ENCODE peak calls at places on chromosomes 11 and 22, in six cellular contexts. J is pancreas; B is uterus; G is A549; V is neuronal stem cell; S is CD8-positive, alpha-beta memory T cell. D is an unnamed sample. For H3K4me1, the result is how much of the 10 kb centered on the place peaks cover.

GRCh38 chr11:61816736-61817455 is at the start of gene FADS1:
- DNase-seq in J (peak), B (peak), G (peak), V (peak), S (peak), D (peak)

GRCh38 chr11:102163368-102163767 is 53.1 kb downstream of the YAP1 start:
- DNase-seq in J (no peak), B (no peak), G (no peak), V (no peak), S (no peak), D (no peak)

GRCh38 chr11:126725521-126725920 is 275.0 kb downstream of the KIRREL3 start:
- DNase-seq in J (no peak), B (no peak), G (no peak), V (no peak), S (no peak), D (no peak)

GRCh38 chr11:102596578-102596977 is 28.6 kb downstream of the MMP20 start:
- DNase-seq in J (no peak), B (no peak), G (no peak), V (no peak), S (no peak), D (no peak)

GRCh38 chr22:19730662-19731360 is 7.5 kb downstream of the GP1BB start:
- DNase-seq in J (peak), B (peak), G (peak), V (peak), S (peak), D (peak)

GRCh38 chr11:132312161-132312560 is 941.7 kb downstream of the NTM start:
- DNase-seq in J (no peak), B (no peak), G (no peak), V (no peak), S (no peak), D (no peak)

GRCh38 chr11:57071829-57072228 is 83.1 kb downstream of the OR5AK2 start:
- DNase-seq in J (no peak), B (no peak), G (peak), V (no peak), S (no peak), D (no peak)

GRCh38 chr22:48941903-48942625 is 885.6 kb downstream of the BRD1 start:
- DNase-seq in J (no peak), B (no peak), G (no peak), V (no peak), S (no peak), D (no peak)

GRCh38 chr11:128763224-128763623 is 69.4 kb downstream of the FLI1 start:
- DNase-seq in J (no peak), B (no peak), G (no peak), V (no peak), S (no peak), D (no peak)

GRCh38 chr22:22691716-22692701 is 47.6 kb downstream of the GGTLC2 start:
- DNase-seq in J (no peak), B (no peak), G (peak), V (no peak), S (no peak), D (no peak)

GRCh38 chr22:17882162-17882561 is 107.9 kb upstream of the BID start:
- DNase-seq in J (no peak), B (no peak), G (no peak), V (no peak), S (no peak), D (no peak)

GRCh38 chr11:134643115-134643514 is 231.1 kb upstream of the B3GAT1 start:
- DNase-seq in J (no peak), B (no peak), G (no peak), V (no peak), S (no peak), D (no peak)

GRCh38 chr22:38828616-38829205 is 15.1 kb downstream of the NPTXR start:
- DNase-seq in J (no peak), B (no peak), G (no peak), V (no peak), S (no peak), D (no peak)

GRCh38 chr22:45731798-45732495 is 60.3 kb downstream of the ATXN10 start:
- DNase-seq in J (no peak), B (no peak), G (peak), V (no peak), S (no peak), D (no peak)

GRCh38 chr11:60972182-60973030 is 926 bp downstream of the CD6 start:
- DNase-seq in J (no peak), B (no peak), G (no peak), V (no peak), S (no peak), D (no peak)

GRCh38 chr22:49954991-49955580 is 5.5 kb upstream of the PIM3 start:
- DNase-seq in J (peak), B (no peak), G (no peak), V (no peak), S (no peak), D (no peak)

GRCh38 chr11:96817488-96817887 is 427.7 kb downstream of the JRKL start:
- DNase-seq in J (no peak), B (no peak), G (no peak), V (no peak), S (no peak), D (no peak)

GRCh38 chr11:33692013-33692504 is 8.6 kb downstream of the C11orf91 start:
- DNase-seq in J (peak), B (peak), G (peak), V (no peak), S (no peak), D (no peak)

GRCh38 chr11:75445315-75445953 is 12.4 kb upstream of the KLHL35 start:
- DNase-seq in J (peak), B (peak), G (peak), V (peak), S (peak), D (peak)

GRCh38 chr11:70547386-70547785 is 149.1 kb downstream of the CTTN start:
- DNase-seq in J (no peak), B (no peak), G (no peak), V (no peak), S (no peak), D (no peak)

GRCh38 chr22:39174498-39175120 is 22.1 kb upstream of the CBX7 start:
- DNase-seq in J (peak), B (peak), G (peak), V (peak), S (peak), D (peak)

GRCh38 chr11:98589975-98590374 is 430.8 kb upstream of the CNTN5 start:
- DNase-seq in J (no peak), B (no peak), G (no peak), V (no peak), S (no peak), D (no peak)

GRCh38 chr11:6570691-6571427 is 32.6 kb downstream of the RRP8 start:
- DNase-seq in J (no peak), B (no peak), G (no peak), V (no peak), S (no peak), D (no peak)

GRCh38 chr11:2578006-2578933 is 121.5 kb downstream of the KCNQ1OT1 start:
- DNase-seq in J (peak), B (peak), G (no peak), V (no peak), S (no peak), D (no peak)

GRCh38 chr22:41966607-41967240 is 2.5 kb upstream of the SEPTIN3 start:
- DNase-seq in J (no peak), B (no peak), G (peak), V (no peak), S (no peak), D (no peak)

DNA sequence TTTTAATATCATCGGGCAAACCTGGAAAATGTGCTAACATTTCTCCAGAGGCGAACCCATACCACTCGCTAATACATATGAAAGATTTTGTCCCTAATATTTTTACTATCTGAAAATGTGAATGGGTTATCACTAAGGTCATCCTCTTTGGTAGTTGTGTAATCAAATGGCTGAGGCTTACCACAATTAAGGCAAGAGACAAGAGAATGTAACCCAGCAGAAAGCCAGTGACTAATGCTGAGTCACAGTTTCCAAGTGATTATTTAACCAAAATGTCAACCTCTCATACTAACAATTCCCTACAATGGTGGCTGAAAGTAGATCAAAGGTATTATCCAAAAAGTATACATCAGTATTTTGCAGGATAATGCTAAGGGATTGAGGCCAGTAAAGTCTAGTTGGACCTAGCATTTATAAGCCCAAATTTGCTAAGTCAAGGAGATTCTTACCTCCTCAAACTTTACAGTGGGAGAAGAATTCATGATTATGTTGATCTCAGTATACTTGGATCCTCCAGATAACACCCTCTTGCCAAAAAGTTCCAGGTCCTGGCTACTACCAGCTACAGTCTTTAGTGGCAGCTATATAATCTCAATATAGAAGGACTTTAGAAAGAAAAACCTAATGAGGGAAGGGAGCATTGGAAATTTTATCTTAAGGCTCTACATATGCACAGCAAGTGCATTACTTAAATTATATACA is 25.6 kb downstream of the SIK3 start:
- DNase-seq in J (no peak), B (no peak), G (peak), V (no peak), S (no peak), D (no peak)
- H3K4me1 ChIP-seq in J (under half), B (under half), G (half or more), V (under half), S (under half), D (half or more)

GRCh38 chr11:23696712-23697111 is 800.1 kb upstream of the LUZP2 start:
- DNase-seq in J (no peak), B (no peak), G (no peak), V (no peak), S (no peak), D (no peak)
- H3K27ac ChIP-seq in J (no peak), B (no peak), G (no peak), V (no peak), S (no peak), D (no peak)

DNA sequence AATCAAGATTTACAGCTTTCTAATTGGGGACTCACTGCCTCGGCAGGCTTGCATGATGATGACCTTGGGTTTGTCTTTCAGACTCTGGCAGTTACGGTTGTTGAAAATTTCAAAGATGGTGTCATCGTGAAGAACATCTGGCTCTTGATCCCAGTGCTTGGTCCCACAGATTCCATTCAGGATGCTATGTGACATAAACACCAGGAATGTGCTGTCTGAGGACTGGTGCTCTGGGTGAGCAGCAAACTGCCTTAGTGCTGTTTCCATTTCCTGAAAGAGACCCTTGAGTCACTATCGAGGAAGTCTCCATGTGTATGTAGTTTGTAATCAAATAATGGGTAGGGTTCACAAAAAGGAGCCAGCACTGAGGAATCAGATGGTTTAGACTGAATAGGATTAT is 7.1 kb downstream of the CASP12 start:
- DNase-seq in J (no peak), B (no peak), G (no peak), V (no peak), S (no peak), D (no peak)
- H3K4me3 ChIP-seq in J (no peak), B (no peak), G (no peak), V (no peak), S (no peak), D (no peak)

DNA sequence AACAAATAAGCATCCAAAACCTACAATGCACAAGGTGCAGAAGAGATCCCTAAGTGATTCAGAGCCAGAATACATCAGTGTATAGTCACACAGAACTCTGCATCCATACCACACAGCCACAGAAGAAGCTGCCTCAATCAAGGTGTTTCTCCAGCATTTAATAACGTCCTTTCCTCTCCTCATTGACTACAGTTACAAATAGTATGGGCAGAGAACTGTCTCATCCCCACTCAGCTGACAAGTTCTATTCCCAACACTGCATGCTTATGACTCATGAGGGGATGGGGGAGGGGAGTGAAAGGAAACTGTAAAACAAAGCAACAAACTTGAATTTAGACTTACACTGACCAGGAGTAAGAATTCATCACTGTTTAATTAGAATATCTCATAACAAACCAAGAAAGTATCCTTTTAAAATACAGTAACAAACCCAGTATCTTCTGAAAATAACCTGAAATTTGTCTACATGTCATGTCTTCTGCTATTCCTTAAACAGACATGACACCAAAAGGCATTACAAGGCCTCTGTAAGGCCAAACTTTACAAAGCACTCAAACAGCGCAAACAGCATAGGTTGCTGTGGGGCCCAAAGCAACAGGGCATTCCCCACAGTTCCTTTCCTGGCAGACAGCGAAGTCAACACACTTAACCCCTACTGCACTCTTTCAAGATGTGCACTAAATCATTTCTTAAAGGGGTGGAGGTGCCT is 29.3 kb downstream of the CELF1 start:
- DNase-seq in J (no peak), B (peak), G (peak), V (no peak), S (no peak), D (no peak)
- H3K4me1 ChIP-seq in J (under half), B (under half), G (under half), V (under half), S (under half), D (under half)

DNA sequence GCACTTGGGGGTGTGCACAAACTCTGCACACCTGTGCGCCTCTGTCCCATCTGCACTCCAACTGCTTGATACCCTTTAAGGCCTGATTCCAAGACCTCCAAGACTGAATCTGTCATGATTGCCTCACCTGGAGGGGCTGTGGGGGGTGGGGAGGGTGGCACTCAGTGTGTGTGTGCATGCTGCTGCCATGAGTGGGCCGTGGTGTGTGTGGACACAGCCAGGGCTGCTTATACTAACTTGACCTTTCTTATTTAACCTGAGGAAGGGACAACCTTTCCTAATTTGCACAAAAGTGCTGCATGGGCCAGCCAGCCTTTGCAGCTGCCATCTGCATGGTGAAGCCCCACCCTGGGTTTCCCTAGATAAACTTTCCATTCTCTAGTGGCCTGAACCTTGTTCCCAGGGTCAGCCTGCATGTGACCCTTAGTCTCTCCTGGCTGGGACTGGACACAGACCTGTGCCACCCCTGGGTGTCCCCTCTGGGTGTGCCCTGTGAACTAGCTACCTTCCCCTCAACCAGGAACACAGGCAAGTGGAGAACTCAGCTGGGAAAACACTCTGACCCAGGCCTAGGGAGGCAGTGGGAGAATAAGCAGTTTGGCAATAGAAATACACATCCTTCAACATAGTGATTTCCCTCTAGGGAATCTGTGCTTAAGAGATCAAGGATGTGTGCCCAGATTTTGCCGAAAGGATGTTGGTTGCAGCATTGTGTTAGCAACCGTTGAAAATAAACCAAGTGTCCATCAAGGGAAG is 45.4 kb upstream of the DKK3 start:
- DNase-seq in J (no peak), B (no peak), G (no peak), V (no peak), S (no peak), D (no peak)
- H3K27ac ChIP-seq in J (no peak), B (peak), G (peak), V (no peak), S (no peak), D (peak)

GRCh38 chr11:120316880-120317688 is 8.0 kb upstream of the TLCD5 start:
- DNase-seq in J (peak), B (peak), G (no peak), V (no peak), S (no peak), D (peak)
- H3K4me3 ChIP-seq in J (no peak), B (no peak), G (no peak), V (no peak), S (no peak), D (no peak)